ENCODE peak calls at places on chromosomes 3 and 15, in ten cellular contexts. One of them, this sample, is unnamed.

GRCh38 chr3:38992117-38992779 is 59.5 kb downstream of the SCN11A start:
- ATAC-seq in right cardiac atrium: no peak
- ATAC-seq in activated T-cell treated with anti-CD3 and anti-CD28 coated beads, Interleukin-2, amount 50 U/mL, for 72 hours: no peak
- ATAC-seq in activated CD8-positive, alpha-beta memory T cell treated with anti-CD3 and anti-CD28 coated beads, Interleukin-2, amount 10 ng/mL, durations not matched to agents 7 days and 5 days: no peak
- ATAC-seq in stimulated activated effector memory CD8-positive, alpha-beta T cell treated with anti-CD3 and anti-CD28 coated beads, Interleukin-12 subunit alpha, Interleukin-12 subunit beta, amount 100 ng/mL, for 72 hours: no peak
- ATAC-seq in mucosa of descending colon: no peak
- ATAC-seq in CD4-positive, alpha-beta T cell: no peak
- ATAC-seq in central memory CD8-positive, alpha-beta T cell: no peak
- ATAC-seq in left ventricle myocardium superior: no peak
- ATAC-seq in activated naive CD8-positive, alpha-beta T cell treated with anti-CD3 and anti-CD28 coated beads, Interleukin-2, amount 50 U/mL, for 24 hours: no peak
- ATAC-seq in this sample: no peak

GRCh38 chr3:56491566-56491965 is 23.3 kb upstream of the ERC2 start:
- ATAC-seq in right cardiac atrium: no peak
- ATAC-seq in activated T-cell treated with anti-CD3 and anti-CD28 coated beads, Interleukin-2, amount 50 U/mL, for 72 hours: no peak
- ATAC-seq in activated CD8-positive, alpha-beta memory T cell treated with anti-CD3 and anti-CD28 coated beads, Interleukin-2, amount 10 ng/mL, durations not matched to agents 7 days and 5 days: no peak
- ATAC-seq in stimulated activated effector memory CD8-positive, alpha-beta T cell treated with anti-CD3 and anti-CD28 coated beads, Interleukin-12 subunit alpha, Interleukin-12 subunit beta, amount 100 ng/mL, for 72 hours: no peak
- ATAC-seq in mucosa of descending colon: no peak
- ATAC-seq in CD4-positive, alpha-beta T cell: no peak
- ATAC-seq in central memory CD8-positive, alpha-beta T cell: no peak
- ATAC-seq in left ventricle myocardium superior: no peak
- ATAC-seq in activated naive CD8-positive, alpha-beta T cell treated with anti-CD3 and anti-CD28 coated beads, Interleukin-2, amount 50 U/mL, for 24 hours: no peak
- ATAC-seq in this sample: no peak

GRCh38 chr15:81809543-81809942 is 236.3 kb downstream of the MEX3B start:
- ATAC-seq in right cardiac atrium: peak
- ATAC-seq in activated T-cell treated with anti-CD3 and anti-CD28 coated beads, Interleukin-2, amount 50 U/mL, for 72 hours: no peak
- ATAC-seq in activated CD8-positive, alpha-beta memory T cell treated with anti-CD3 and anti-CD28 coated beads, Interleukin-2, amount 10 ng/mL, durations not matched to agents 7 days and 5 days: no peak
- ATAC-seq in stimulated activated effector memory CD8-positive, alpha-beta T cell treated with anti-CD3 and anti-CD28 coated beads, Interleukin-12 subunit alpha, Interleukin-12 subunit beta, amount 100 ng/mL, for 72 hours: no peak
- ATAC-seq in mucosa of descending colon: no peak
- ATAC-seq in CD4-positive, alpha-beta T cell: no peak
- ATAC-seq in central memory CD8-positive, alpha-beta T cell: no peak
- ATAC-seq in left ventricle myocardium superior: no peak
- ATAC-seq in activated naive CD8-positive, alpha-beta T cell treated with anti-CD3 and anti-CD28 coated beads, Interleukin-2, amount 50 U/mL, for 24 hours: no peak
- ATAC-seq in this sample: peak

GRCh38 chr15:68806220-68807105 is 14.2 kb downstream of the ANP32A start:
- ATAC-seq in right cardiac atrium: peak
- ATAC-seq in activated T-cell treated with anti-CD3 and anti-CD28 coated beads, Interleukin-2, amount 50 U/mL, for 72 hours: no peak
- ATAC-seq in activated CD8-positive, alpha-beta memory T cell treated with anti-CD3 and anti-CD28 coated beads, Interleukin-2, amount 10 ng/mL, durations not matched to agents 7 days and 5 days: no peak
- ATAC-seq in stimulated activated effector memory CD8-positive, alpha-beta T cell treated with anti-CD3 and anti-CD28 coated beads, Interleukin-12 subunit alpha, Interleukin-12 subunit beta, amount 100 ng/mL, for 72 hours: no peak
- ATAC-seq in mucosa of descending colon: no peak
- ATAC-seq in CD4-positive, alpha-beta T cell: no peak
- ATAC-seq in central memory CD8-positive, alpha-beta T cell: no peak
- ATAC-seq in left ventricle myocardium superior: peak
- ATAC-seq in activated naive CD8-positive, alpha-beta T cell treated with anti-CD3 and anti-CD28 coated beads, Interleukin-2, amount 50 U/mL, for 24 hours: no peak
- ATAC-seq in this sample: no peak

GRCh38 chr3:50862221-50862620 is 187.5 kb downstream of the DOCK3 start:
- ATAC-seq in right cardiac atrium: no peak
- ATAC-seq in activated T-cell treated with anti-CD3 and anti-CD28 coated beads, Interleukin-2, amount 50 U/mL, for 72 hours: no peak
- ATAC-seq in activated CD8-positive, alpha-beta memory T cell treated with anti-CD3 and anti-CD28 coated beads, Interleukin-2, amount 10 ng/mL, durations not matched to agents 7 days and 5 days: no peak
- ATAC-seq in stimulated activated effector memory CD8-positive, alpha-beta T cell treated with anti-CD3 and anti-CD28 coated beads, Interleukin-12 subunit alpha, Interleukin-12 subunit beta, amount 100 ng/mL, for 72 hours: no peak
- ATAC-seq in mucosa of descending colon: no peak
- ATAC-seq in CD4-positive, alpha-beta T cell: no peak
- ATAC-seq in central memory CD8-positive, alpha-beta T cell: no peak
- ATAC-seq in left ventricle myocardium superior: no peak
- ATAC-seq in activated naive CD8-positive, alpha-beta T cell treated with anti-CD3 and anti-CD28 coated beads, Interleukin-2, amount 50 U/mL, for 24 hours: no peak
- ATAC-seq in this sample: no peak

GRCh38 chr15:67805008-67805681 is 20.2 kb upstream of the SKOR1 start:
- ATAC-seq in right cardiac atrium: no peak
- ATAC-seq in activated T-cell treated with anti-CD3 and anti-CD28 coated beads, Interleukin-2, amount 50 U/mL, for 72 hours: no peak
- ATAC-seq in activated CD8-positive, alpha-beta memory T cell treated with anti-CD3 and anti-CD28 coated beads, Interleukin-2, amount 10 ng/mL, durations not matched to agents 7 days and 5 days: no peak
- ATAC-seq in stimulated activated effector memory CD8-positive, alpha-beta T cell treated with anti-CD3 and anti-CD28 coated beads, Interleukin-12 subunit alpha, Interleukin-12 subunit beta, amount 100 ng/mL, for 72 hours: no peak
- ATAC-seq in mucosa of descending colon: no peak
- ATAC-seq in CD4-positive, alpha-beta T cell: no peak
- ATAC-seq in central memory CD8-positive, alpha-beta T cell: no peak
- ATAC-seq in left ventricle myocardium superior: no peak
- ATAC-seq in activated naive CD8-positive, alpha-beta T cell treated with anti-CD3 and anti-CD28 coated beads, Interleukin-2, amount 50 U/mL, for 24 hours: no peak
- ATAC-seq in this sample: no peak

GRCh38 chr3:102163039-102163817 is 271.6 kb upstream of the ZPLD1 start:
- ATAC-seq in right cardiac atrium: peak
- ATAC-seq in activated T-cell treated with anti-CD3 and anti-CD28 coated beads, Interleukin-2, amount 50 U/mL, for 72 hours: peak
- ATAC-seq in activated CD8-positive, alpha-beta memory T cell treated with anti-CD3 and anti-CD28 coated beads, Interleukin-2, amount 10 ng/mL, durations not matched to agents 7 days and 5 days: no peak
- ATAC-seq in stimulated activated effector memory CD8-positive, alpha-beta T cell treated with anti-CD3 and anti-CD28 coated beads, Interleukin-12 subunit alpha, Interleukin-12 subunit beta, amount 100 ng/mL, for 72 hours: peak
- ATAC-seq in mucosa of descending colon: no peak
- ATAC-seq in CD4-positive, alpha-beta T cell: no peak
- ATAC-seq in central memory CD8-positive, alpha-beta T cell: no peak
- ATAC-seq in left ventricle myocardium superior: peak
- ATAC-seq in activated naive CD8-positive, alpha-beta T cell treated with anti-CD3 and anti-CD28 coated beads, Interleukin-2, amount 50 U/mL, for 24 hours: no peak
- ATAC-seq in this sample: no peak

GRCh38 chr3:71210257-71211002 is 373.1 kb downstream of the FOXP1 start:
- ATAC-seq in right cardiac atrium: peak
- ATAC-seq in activated T-cell treated with anti-CD3 and anti-CD28 coated beads, Interleukin-2, amount 50 U/mL, for 72 hours: peak
- ATAC-seq in activated CD8-positive, alpha-beta memory T cell treated with anti-CD3 and anti-CD28 coated beads, Interleukin-2, amount 10 ng/mL, durations not matched to agents 7 days and 5 days: no peak
- ATAC-seq in stimulated activated effector memory CD8-positive, alpha-beta T cell treated with anti-CD3 and anti-CD28 coated beads, Interleukin-12 subunit alpha, Interleukin-12 subunit beta, amount 100 ng/mL, for 72 hours: no peak
- ATAC-seq in mucosa of descending colon: peak
- ATAC-seq in CD4-positive, alpha-beta T cell: no peak
- ATAC-seq in central memory CD8-positive, alpha-beta T cell: no peak
- ATAC-seq in left ventricle myocardium superior: peak
- ATAC-seq in activated naive CD8-positive, alpha-beta T cell treated with anti-CD3 and anti-CD28 coated beads, Interleukin-2, amount 50 U/mL, for 24 hours: no peak
- ATAC-seq in this sample: no peak

GRCh38 chr15:90211440-90212168 is 10.5 kb downstream of the SEMA4B start:
- ATAC-seq in right cardiac atrium: peak
- ATAC-seq in activated T-cell treated with anti-CD3 and anti-CD28 coated beads, Interleukin-2, amount 50 U/mL, for 72 hours: no peak
- ATAC-seq in activated CD8-positive, alpha-beta memory T cell treated with anti-CD3 and anti-CD28 coated beads, Interleukin-2, amount 10 ng/mL, durations not matched to agents 7 days and 5 days: no peak
- ATAC-seq in stimulated activated effector memory CD8-positive, alpha-beta T cell treated with anti-CD3 and anti-CD28 coated beads, Interleukin-12 subunit alpha, Interleukin-12 subunit beta, amount 100 ng/mL, for 72 hours: peak
- ATAC-seq in mucosa of descending colon: peak
- ATAC-seq in CD4-positive, alpha-beta T cell: no peak
- ATAC-seq in central memory CD8-positive, alpha-beta T cell: no peak
- ATAC-seq in left ventricle myocardium superior: peak
- ATAC-seq in activated naive CD8-positive, alpha-beta T cell treated with anti-CD3 and anti-CD28 coated beads, Interleukin-2, amount 50 U/mL, for 24 hours: no peak
- ATAC-seq in this sample: peak

GRCh38 chr15:80780416-80781221 is 1.4 kb downstream of the CEMIP start:
- ATAC-seq in right cardiac atrium: peak
- ATAC-seq in activated T-cell treated with anti-CD3 and anti-CD28 coated beads, Interleukin-2, amount 50 U/mL, for 72 hours: no peak
- ATAC-seq in activated CD8-positive, alpha-beta memory T cell treated with anti-CD3 and anti-CD28 coated beads, Interleukin-2, amount 10 ng/mL, durations not matched to agents 7 days and 5 days: no peak
- ATAC-seq in stimulated activated effector memory CD8-positive, alpha-beta T cell treated with anti-CD3 and anti-CD28 coated beads, Interleukin-12 subunit alpha, Interleukin-12 subunit beta, amount 100 ng/mL, for 72 hours: no peak
- ATAC-seq in mucosa of descending colon: peak
- ATAC-seq in CD4-positive, alpha-beta T cell: no peak
- ATAC-seq in central memory CD8-positive, alpha-beta T cell: no peak
- ATAC-seq in left ventricle myocardium superior: peak
- ATAC-seq in activated naive CD8-positive, alpha-beta T cell treated with anti-CD3 and anti-CD28 coated beads, Interleukin-2, amount 50 U/mL, for 24 hours: no peak
- ATAC-seq in this sample: no peak

GRCh38 chr3:170536712-170537111 is 49.2 kb downstream of the SLC7A14 start:
- ATAC-seq in right cardiac atrium: no peak
- ATAC-seq in activated T-cell treated with anti-CD3 and anti-CD28 coated beads, Interleukin-2, amount 50 U/mL, for 72 hours: no peak
- ATAC-seq in activated CD8-positive, alpha-beta memory T cell treated with anti-CD3 and anti-CD28 coated beads, Interleukin-2, amount 10 ng/mL, durations not matched to agents 7 days and 5 days: no peak
- ATAC-seq in stimulated activated effector memory CD8-positive, alpha-beta T cell treated with anti-CD3 and anti-CD28 coated beads, Interleukin-12 subunit alpha, Interleukin-12 subunit beta, amount 100 ng/mL, for 72 hours: no peak
- ATAC-seq in mucosa of descending colon: no peak
- ATAC-seq in CD4-positive, alpha-beta T cell: no peak
- ATAC-seq in central memory CD8-positive, alpha-beta T cell: no peak
- ATAC-seq in left ventricle myocardium superior: no peak
- ATAC-seq in activated naive CD8-positive, alpha-beta T cell treated with anti-CD3 and anti-CD28 coated beads, Interleukin-2, amount 50 U/mL, for 24 hours: no peak
- ATAC-seq in this sample: no peak

GRCh38 chr3:60135474-60135873 is 1085.6 kb upstream of the CFAP20DC start:
- ATAC-seq in right cardiac atrium: no peak
- ATAC-seq in activated T-cell treated with anti-CD3 and anti-CD28 coated beads, Interleukin-2, amount 50 U/mL, for 72 hours: no peak
- ATAC-seq in activated CD8-positive, alpha-beta memory T cell treated with anti-CD3 and anti-CD28 coated beads, Interleukin-2, amount 10 ng/mL, durations not matched to agents 7 days and 5 days: no peak
- ATAC-seq in stimulated activated effector memory CD8-positive, alpha-beta T cell treated with anti-CD3 and anti-CD28 coated beads, Interleukin-12 subunit alpha, Interleukin-12 subunit beta, amount 100 ng/mL, for 72 hours: no peak
- ATAC-seq in mucosa of descending colon: no peak
- ATAC-seq in CD4-positive, alpha-beta T cell: no peak
- ATAC-seq in central memory CD8-positive, alpha-beta T cell: no peak
- ATAC-seq in left ventricle myocardium superior: no peak
- ATAC-seq in activated naive CD8-positive, alpha-beta T cell treated with anti-CD3 and anti-CD28 coated beads, Interleukin-2, amount 50 U/mL, for 24 hours: no peak
- ATAC-seq in this sample: no peak

GRCh38 chr3:141795719-141796435 is 32.7 kb downstream of the GRK7 start:
- ATAC-seq in right cardiac atrium: peak
- ATAC-seq in activated T-cell treated with anti-CD3 and anti-CD28 coated beads, Interleukin-2, amount 50 U/mL, for 72 hours: peak
- ATAC-seq in activated CD8-positive, alpha-beta memory T cell treated with anti-CD3 and anti-CD28 coated beads, Interleukin-2, amount 10 ng/mL, durations not matched to agents 7 days and 5 days: peak
- ATAC-seq in stimulated activated effector memory CD8-positive, alpha-beta T cell treated with anti-CD3 and anti-CD28 coated beads, Interleukin-12 subunit alpha, Interleukin-12 subunit beta, amount 100 ng/mL, for 72 hours: peak
- ATAC-seq in mucosa of descending colon: peak
- ATAC-seq in CD4-positive, alpha-beta T cell: peak
- ATAC-seq in central memory CD8-positive, alpha-beta T cell: peak
- ATAC-seq in left ventricle myocardium superior: peak
- ATAC-seq in activated naive CD8-positive, alpha-beta T cell treated with anti-CD3 and anti-CD28 coated beads, Interleukin-2, amount 50 U/mL, for 24 hours: peak
- ATAC-seq in this sample: peak

GRCh38 chr15:99485992-99486370 is 79.8 kb upstream of the MEF2A start:
- ATAC-seq in right cardiac atrium: no peak
- ATAC-seq in activated T-cell treated with anti-CD3 and anti-CD28 coated beads, Interleukin-2, amount 50 U/mL, for 72 hours: no peak
- ATAC-seq in activated CD8-positive, alpha-beta memory T cell treated with anti-CD3 and anti-CD28 coated beads, Interleukin-2, amount 10 ng/mL, durations not matched to agents 7 days and 5 days: no peak
- ATAC-seq in stimulated activated effector memory CD8-positive, alpha-beta T cell treated with anti-CD3 and anti-CD28 coated beads, Interleukin-12 subunit alpha, Interleukin-12 subunit beta, amount 100 ng/mL, for 72 hours: no peak
- ATAC-seq in mucosa of descending colon: peak
- ATAC-seq in CD4-positive, alpha-beta T cell: no peak
- ATAC-seq in central memory CD8-positive, alpha-beta T cell: no peak
- ATAC-seq in left ventricle myocardium superior: peak
- ATAC-seq in activated naive CD8-positive, alpha-beta T cell treated with anti-CD3 and anti-CD28 coated beads, Interleukin-2, amount 50 U/mL, for 24 hours: no peak
- ATAC-seq in this sample: peak

GRCh38 chr3:190697901-190698300 is 164.6 kb downstream of the GMNC start:
- ATAC-seq in right cardiac atrium: peak
- ATAC-seq in activated T-cell treated with anti-CD3 and anti-CD28 coated beads, Interleukin-2, amount 50 U/mL, for 72 hours: no peak
- ATAC-seq in activated CD8-positive, alpha-beta memory T cell treated with anti-CD3 and anti-CD28 coated beads, Interleukin-2, amount 10 ng/mL, durations not matched to agents 7 days and 5 days: no peak
- ATAC-seq in stimulated activated effector memory CD8-positive, alpha-beta T cell treated with anti-CD3 and anti-CD28 coated beads, Interleukin-12 subunit alpha, Interleukin-12 subunit beta, amount 100 ng/mL, for 72 hours: no peak
- ATAC-seq in mucosa of descending colon: no peak
- ATAC-seq in CD4-positive, alpha-beta T cell: no peak
- ATAC-seq in central memory CD8-positive, alpha-beta T cell: no peak
- ATAC-seq in left ventricle myocardium superior: no peak
- ATAC-seq in activated naive CD8-positive, alpha-beta T cell treated with anti-CD3 and anti-CD28 coated beads, Interleukin-2, amount 50 U/mL, for 24 hours: no peak
- ATAC-seq in this sample: no peak

GRCh38 chr3:111610612-111611054 is 15.5 kb upstream of the ZBED2 start:
- ATAC-seq in right cardiac atrium: no peak
- ATAC-seq in activated T-cell treated with anti-CD3 and anti-CD28 coated beads, Interleukin-2, amount 50 U/mL, for 72 hours: peak
- ATAC-seq in activated CD8-positive, alpha-beta memory T cell treated with anti-CD3 and anti-CD28 coated beads, Interleukin-2, amount 10 ng/mL, durations not matched to agents 7 days and 5 days: peak
- ATAC-seq in stimulated activated effector memory CD8-positive, alpha-beta T cell treated with anti-CD3 and anti-CD28 coated beads, Interleukin-12 subunit alpha, Interleukin-12 subunit beta, amount 100 ng/mL, for 72 hours: peak
- ATAC-seq in mucosa of descending colon: peak
- ATAC-seq in CD4-positive, alpha-beta T cell: peak
- ATAC-seq in central memory CD8-positive, alpha-beta T cell: peak
- ATAC-seq in left ventricle myocardium superior: no peak
- ATAC-seq in activated naive CD8-positive, alpha-beta T cell treated with anti-CD3 and anti-CD28 coated beads, Interleukin-2, amount 50 U/mL, for 24 hours: peak
- ATAC-seq in this sample: peak

GRCh38 chr3:64878372-64878771 is 190.6 kb upstream of the ADAMTS9 start:
- ATAC-seq in right cardiac atrium: no peak
- ATAC-seq in activated T-cell treated with anti-CD3 and anti-CD28 coated beads, Interleukin-2, amount 50 U/mL, for 72 hours: no peak
- ATAC-seq in activated CD8-positive, alpha-beta memory T cell treated with anti-CD3 and anti-CD28 coated beads, Interleukin-2, amount 10 ng/mL, durations not matched to agents 7 days and 5 days: no peak
- ATAC-seq in stimulated activated effector memory CD8-positive, alpha-beta T cell treated with anti-CD3 and anti-CD28 coated beads, Interleukin-12 subunit alpha, Interleukin-12 subunit beta, amount 100 ng/mL, for 72 hours: no peak
- ATAC-seq in mucosa of descending colon: peak
- ATAC-seq in CD4-positive, alpha-beta T cell: no peak
- ATAC-seq in central memory CD8-positive, alpha-beta T cell: no peak
- ATAC-seq in left ventricle myocardium superior: no peak
- ATAC-seq in activated naive CD8-positive, alpha-beta T cell treated with anti-CD3 and anti-CD28 coated beads, Interleukin-2, amount 50 U/mL, for 24 hours: no peak
- ATAC-seq in this sample: no peak

GRCh38 chr3:66411436-66411835 is 89.4 kb downstream of the LRIG1 start:
- ATAC-seq in right cardiac atrium: peak
- ATAC-seq in activated T-cell treated with anti-CD3 and anti-CD28 coated beads, Interleukin-2, amount 50 U/mL, for 72 hours: no peak
- ATAC-seq in activated CD8-positive, alpha-beta memory T cell treated with anti-CD3 and anti-CD28 coated beads, Interleukin-2, amount 10 ng/mL, durations not matched to agents 7 days and 5 days: no peak
- ATAC-seq in stimulated activated effector memory CD8-positive, alpha-beta T cell treated with anti-CD3 and anti-CD28 coated beads, Interleukin-12 subunit alpha, Interleukin-12 subunit beta, amount 100 ng/mL, for 72 hours: no peak
- ATAC-seq in mucosa of descending colon: no peak
- ATAC-seq in CD4-positive, alpha-beta T cell: no peak
- ATAC-seq in central memory CD8-positive, alpha-beta T cell: no peak
- ATAC-seq in left ventricle myocardium superior: peak
- ATAC-seq in activated naive CD8-positive, alpha-beta T cell treated with anti-CD3 and anti-CD28 coated beads, Interleukin-2, amount 50 U/mL, for 24 hours: no peak
- ATAC-seq in this sample: no peak

GRCh38 chr3:65890328-65890727 is 148.4 kb downstream of the MAGI1 start:
- ATAC-seq in right cardiac atrium: peak
- ATAC-seq in activated T-cell treated with anti-CD3 and anti-CD28 coated beads, Interleukin-2, amount 50 U/mL, for 72 hours: no peak
- ATAC-seq in activated CD8-positive, alpha-beta memory T cell treated with anti-CD3 and anti-CD28 coated beads, Interleukin-2, amount 10 ng/mL, durations not matched to agents 7 days and 5 days: no peak
- ATAC-seq in stimulated activated effector memory CD8-positive, alpha-beta T cell treated with anti-CD3 and anti-CD28 coated beads, Interleukin-12 subunit alpha, Interleukin-12 subunit beta, amount 100 ng/mL, for 72 hours: no peak
- ATAC-seq in mucosa of descending colon: no peak
- ATAC-seq in CD4-positive, alpha-beta T cell: no peak
- ATAC-seq in central memory CD8-positive, alpha-beta T cell: no peak
- ATAC-seq in left ventricle myocardium superior: no peak
- ATAC-seq in activated naive CD8-positive, alpha-beta T cell treated with anti-CD3 and anti-CD28 coated beads, Interleukin-2, amount 50 U/mL, for 24 hours: no peak
- ATAC-seq in this sample: no peak

GRCh38 chr3:33057320-33058298 is 39.3 kb downstream of the GLB1 start:
- ATAC-seq in right cardiac atrium: no peak
- ATAC-seq in activated T-cell treated with anti-CD3 and anti-CD28 coated beads, Interleukin-2, amount 50 U/mL, for 72 hours: no peak
- ATAC-seq in activated CD8-positive, alpha-beta memory T cell treated with anti-CD3 and anti-CD28 coated beads, Interleukin-2, amount 10 ng/mL, durations not matched to agents 7 days and 5 days: no peak
- ATAC-seq in stimulated activated effector memory CD8-positive, alpha-beta T cell treated with anti-CD3 and anti-CD28 coated beads, Interleukin-12 subunit alpha, Interleukin-12 subunit beta, amount 100 ng/mL, for 72 hours: no peak
- ATAC-seq in mucosa of descending colon: no peak
- ATAC-seq in CD4-positive, alpha-beta T cell: no peak
- ATAC-seq in central memory CD8-positive, alpha-beta T cell: no peak
- ATAC-seq in left ventricle myocardium superior: no peak
- ATAC-seq in activated naive CD8-positive, alpha-beta T cell treated with anti-CD3 and anti-CD28 coated beads, Interleukin-2, amount 50 U/mL, for 24 hours: no peak
- ATAC-seq in this sample: no peak

GRCh38 chr15:25783607-25784131 is 79.5 kb downstream of the ATP10A start:
- ATAC-seq in right cardiac atrium: no peak
- ATAC-seq in activated T-cell treated with anti-CD3 and anti-CD28 coated beads, Interleukin-2, amount 50 U/mL, for 72 hours: peak
- ATAC-seq in activated CD8-positive, alpha-beta memory T cell treated with anti-CD3 and anti-CD28 coated beads, Interleukin-2, amount 10 ng/mL, durations not matched to agents 7 days and 5 days: peak
- ATAC-seq in stimulated activated effector memory CD8-positive, alpha-beta T cell treated with anti-CD3 and anti-CD28 coated beads, Interleukin-12 subunit alpha, Interleukin-12 subunit beta, amount 100 ng/mL, for 72 hours: no peak
- ATAC-seq in mucosa of descending colon: no peak
- ATAC-seq in CD4-positive, alpha-beta T cell: peak
- ATAC-seq in central memory CD8-positive, alpha-beta T cell: no peak
- ATAC-seq in left ventricle myocardium superior: no peak
- ATAC-seq in activated naive CD8-positive, alpha-beta T cell treated with anti-CD3 and anti-CD28 coated beads, Interleukin-2, amount 50 U/mL, for 24 hours: peak
- ATAC-seq in this sample: peak

GRCh38 chr15:68730491-68731317 is 90.0 kb downstream of the ANP32A start:
- ATAC-seq in right cardiac atrium: peak
- ATAC-seq in activated T-cell treated with anti-CD3 and anti-CD28 coated beads, Interleukin-2, amount 50 U/mL, for 72 hours: no peak
- ATAC-seq in activated CD8-positive, alpha-beta memory T cell treated with anti-CD3 and anti-CD28 coated beads, Interleukin-2, amount 10 ng/mL, durations not matched to agents 7 days and 5 days: no peak
- ATAC-seq in stimulated activated effector memory CD8-positive, alpha-beta T cell treated with anti-CD3 and anti-CD28 coated beads, Interleukin-12 subunit alpha, Interleukin-12 subunit beta, amount 100 ng/mL, for 72 hours: no peak
- ATAC-seq in mucosa of descending colon: peak
- ATAC-seq in CD4-positive, alpha-beta T cell: no peak
- ATAC-seq in central memory CD8-positive, alpha-beta T cell: no peak
- ATAC-seq in left ventricle myocardium superior: peak
- ATAC-seq in activated naive CD8-positive, alpha-beta T cell treated with anti-CD3 and anti-CD28 coated beads, Interleukin-2, amount 50 U/mL, for 24 hours: no peak
- ATAC-seq in this sample: no peak

GRCh38 chr15:80777836-80778620 is 1.1 kb upstream of the CEMIP start:
- ATAC-seq in right cardiac atrium: no peak
- ATAC-seq in activated T-cell treated with anti-CD3 and anti-CD28 coated beads, Interleukin-2, amount 50 U/mL, for 72 hours: no peak
- ATAC-seq in activated CD8-positive, alpha-beta memory T cell treated with anti-CD3 and anti-CD28 coated beads, Interleukin-2, amount 10 ng/mL, durations not matched to agents 7 days and 5 days: no peak
- ATAC-seq in stimulated activated effector memory CD8-positive, alpha-beta T cell treated with anti-CD3 and anti-CD28 coated beads, Interleukin-12 subunit alpha, Interleukin-12 subunit beta, amount 100 ng/mL, for 72 hours: no peak
- ATAC-seq in mucosa of descending colon: peak
- ATAC-seq in CD4-positive, alpha-beta T cell: no peak
- ATAC-seq in central memory CD8-positive, alpha-beta T cell: no peak
- ATAC-seq in left ventricle myocardium superior: no peak
- ATAC-seq in activated naive CD8-positive, alpha-beta T cell treated with anti-CD3 and anti-CD28 coated beads, Interleukin-2, amount 50 U/mL, for 24 hours: no peak
- ATAC-seq in this sample: no peak

GRCh38 chr3:61110576-61110975 is 140.7 kb downstream of the FHIT start:
- ATAC-seq in right cardiac atrium: no peak
- ATAC-seq in activated T-cell treated with anti-CD3 and anti-CD28 coated beads, Interleukin-2, amount 50 U/mL, for 72 hours: peak
- ATAC-seq in activated CD8-positive, alpha-beta memory T cell treated with anti-CD3 and anti-CD28 coated beads, Interleukin-2, amount 10 ng/mL, durations not matched to agents 7 days and 5 days: no peak
- ATAC-seq in stimulated activated effector memory CD8-positive, alpha-beta T cell treated with anti-CD3 and anti-CD28 coated beads, Interleukin-12 subunit alpha, Interleukin-12 subunit beta, amount 100 ng/mL, for 72 hours: no peak
- ATAC-seq in mucosa of descending colon: peak
- ATAC-seq in CD4-positive, alpha-beta T cell: no peak
- ATAC-seq in central memory CD8-positive, alpha-beta T cell: no peak
- ATAC-seq in left ventricle myocardium superior: no peak
- ATAC-seq in activated naive CD8-positive, alpha-beta T cell treated with anti-CD3 and anti-CD28 coated beads, Interleukin-2, amount 50 U/mL, for 24 hours: peak
- ATAC-seq in this sample: no peak

GRCh38 chr3:163521261-163521660 is 1557.0 kb downstream of the SI start:
- ATAC-seq in right cardiac atrium: no peak
- ATAC-seq in activated T-cell treated with anti-CD3 and anti-CD28 coated beads, Interleukin-2, amount 50 U/mL, for 72 hours: no peak
- ATAC-seq in activated CD8-positive, alpha-beta memory T cell treated with anti-CD3 and anti-CD28 coated beads, Interleukin-2, amount 10 ng/mL, durations not matched to agents 7 days and 5 days: no peak
- ATAC-seq in stimulated activated effector memory CD8-positive, alpha-beta T cell treated with anti-CD3 and anti-CD28 coated beads, Interleukin-12 subunit alpha, Interleukin-12 subunit beta, amount 100 ng/mL, for 72 hours: no peak
- ATAC-seq in mucosa of descending colon: no peak
- ATAC-seq in CD4-positive, alpha-beta T cell: no peak
- ATAC-seq in central memory CD8-positive, alpha-beta T cell: no peak
- ATAC-seq in left ventricle myocardium superior: no peak
- ATAC-seq in activated naive CD8-positive, alpha-beta T cell treated with anti-CD3 and anti-CD28 coated beads, Interleukin-2, amount 50 U/mL, for 24 hours: no peak
- ATAC-seq in this sample: no peak

This sample was measured in stimulated activated memory B cell treated with anti-CD40 and anti-IgM and Interleukin-4, amounts not matched to agents 10 μg/mL and 1 μg/mL and 100 μg/mL, for 72 hours.